ENCODE peak calls at places on chromosomes 5 and 9, in nine cellular contexts. One of them, this sample, is unnamed.

GRCh38 chr5:158224200-158224599 is 365.3 kb upstream of the CLINT1 start:
- DNase-seq in sigmoid colon: no peak
- DNase-seq in A549: no peak
- DNase-seq in tibial nerve: no peak
- DNase-seq in HepG2: no peak
- DNase-seq in ovary: no peak
- DNase-seq in GM12878: no peak
- DNase-seq in transverse colon: no peak
- DNase-seq in stomach: no peak
- DNase-seq in this sample: no peak

GRCh38 chr5:97071101-97071500 is 71.3 kb downstream of the LIX1 start:
- DNase-seq in sigmoid colon: peak
- DNase-seq in A549: no peak
- DNase-seq in tibial nerve: no peak
- DNase-seq in HepG2: no peak
- DNase-seq in ovary: no peak
- DNase-seq in GM12878: no peak
- DNase-seq in transverse colon: no peak
- DNase-seq in stomach: no peak
- DNase-seq in this sample: no peak

GRCh38 chr5:2136728-2137333 is 254.1 kb upstream of the IRX4 start:
- DNase-seq in sigmoid colon: no peak
- DNase-seq in A549: no peak
- DNase-seq in tibial nerve: no peak
- DNase-seq in HepG2: no peak
- DNase-seq in ovary: no peak
- DNase-seq in GM12878: no peak
- DNase-seq in transverse colon: no peak
- DNase-seq in stomach: no peak
- DNase-seq in this sample: no peak

GRCh38 chr5:132749506-132749905 is 2.3 kb downstream of the CCNI2 start:
- DNase-seq in sigmoid colon: no peak
- DNase-seq in A549: no peak
- DNase-seq in tibial nerve: no peak
- DNase-seq in HepG2: no peak
- DNase-seq in ovary: no peak
- DNase-seq in GM12878: no peak
- DNase-seq in transverse colon: peak
- DNase-seq in stomach: no peak
- DNase-seq in this sample: no peak

GRCh38 chr9:98576859-98577258 is 131.9 kb downstream of the GABBR2 start:
- DNase-seq in sigmoid colon: no peak
- DNase-seq in A549: no peak
- DNase-seq in tibial nerve: no peak
- DNase-seq in HepG2: no peak
- DNase-seq in ovary: no peak
- DNase-seq in GM12878: no peak
- DNase-seq in transverse colon: no peak
- DNase-seq in stomach: no peak
- DNase-seq in this sample: no peak

GRCh38 chr5:30581198-30581925 is 612.1 kb upstream of the CDH6 start:
- DNase-seq in sigmoid colon: no peak
- DNase-seq in A549: no peak
- DNase-seq in tibial nerve: no peak
- DNase-seq in HepG2: peak
- DNase-seq in ovary: no peak
- DNase-seq in GM12878: no peak
- DNase-seq in transverse colon: no peak
- DNase-seq in stomach: no peak
- DNase-seq in this sample: no peak

GRCh38 chr9:4293293-4293931 is 6.5 kb downstream of the GLIS3 start:
- DNase-seq in sigmoid colon: no peak
- DNase-seq in A549: peak
- DNase-seq in tibial nerve: no peak
- DNase-seq in HepG2: no peak
- DNase-seq in ovary: no peak
- DNase-seq in GM12878: no peak
- DNase-seq in transverse colon: no peak
- DNase-seq in stomach: no peak
- DNase-seq in this sample: no peak

GRCh38 chr9:114484854-114485443 is 20.3 kb downstream of the WHRN start:
- DNase-seq in sigmoid colon: no peak
- DNase-seq in A549: peak
- DNase-seq in tibial nerve: no peak
- DNase-seq in HepG2: no peak
- DNase-seq in ovary: no peak
- DNase-seq in GM12878: peak
- DNase-seq in transverse colon: no peak
- DNase-seq in stomach: no peak
- DNase-seq in this sample: no peak

GRCh38 chr9:129597355-129598088 is 23.4 kb downstream of the C9orf50 start:
- DNase-seq in sigmoid colon: peak
- DNase-seq in A549: peak
- DNase-seq in tibial nerve: no peak
- DNase-seq in HepG2: peak
- DNase-seq in ovary: peak
- DNase-seq in GM12878: no peak
- DNase-seq in transverse colon: peak
- DNase-seq in stomach: peak
- DNase-seq in this sample: peak

GRCh38 chr5:38719403-38719802 is 126.4 kb upstream of the OSMR start:
- DNase-seq in sigmoid colon: no peak
- DNase-seq in A549: no peak
- DNase-seq in tibial nerve: no peak
- DNase-seq in HepG2: no peak
- DNase-seq in ovary: no peak
- DNase-seq in GM12878: no peak
- DNase-seq in transverse colon: no peak
- DNase-seq in stomach: no peak
- DNase-seq in this sample: no peak

GRCh38 chr5:10192309-10192708 is 57.4 kb downstream of the ATPSCKMT start:
- DNase-seq in sigmoid colon: no peak
- DNase-seq in A549: no peak
- DNase-seq in tibial nerve: no peak
- DNase-seq in HepG2: no peak
- DNase-seq in ovary: no peak
- DNase-seq in GM12878: no peak
- DNase-seq in transverse colon: no peak
- DNase-seq in stomach: no peak
- DNase-seq in this sample: no peak

GRCh38 chr9:68785965-68786364 is 80.9 kb downstream of the PIP5K1B start:
- DNase-seq in sigmoid colon: no peak
- DNase-seq in A549: no peak
- DNase-seq in tibial nerve: no peak
- DNase-seq in HepG2: no peak
- DNase-seq in ovary: no peak
- DNase-seq in GM12878: no peak
- DNase-seq in transverse colon: no peak
- DNase-seq in stomach: no peak
- DNase-seq in this sample: no peak
- TF ChIP-seq POLR2A in sigmoid colon: no peak
- TF ChIP-seq POLR2A in A549: no peak
- TF ChIP-seq POLR2A in tibial nerve: no peak
- TF ChIP-seq POLR2A in HepG2: no peak
- TF ChIP-seq POLR2A in ovary: no peak
- TF ChIP-seq POLR2A in GM12878: no peak
- TF ChIP-seq POLR2A in transverse colon: no peak
- TF ChIP-seq POLR2A in stomach: no peak
- TF ChIP-seq POLR2A in this sample: no peak

GRCh38 chr5:177539411-177539810 is 15.0 kb downstream of the FAM193B start:
- DNase-seq in sigmoid colon: no peak
- DNase-seq in A549: no peak
- DNase-seq in tibial nerve: peak
- DNase-seq in HepG2: no peak
- DNase-seq in ovary: no peak
- DNase-seq in GM12878: no peak
- DNase-seq in transverse colon: no peak
- DNase-seq in stomach: no peak
- DNase-seq in this sample: no peak

GRCh38 chr5:177535125-177535524 is 18.4 kb upstream of the DDX41 start:
- DNase-seq in sigmoid colon: peak
- DNase-seq in A549: no peak
- DNase-seq in tibial nerve: no peak
- DNase-seq in HepG2: no peak
- DNase-seq in ovary: no peak
- DNase-seq in GM12878: no peak
- DNase-seq in transverse colon: no peak
- DNase-seq in stomach: no peak
- DNase-seq in this sample: no peak

GRCh38 chr5:177536386-177536785 is 18.0 kb downstream of the FAM193B start:
- DNase-seq in sigmoid colon: no peak
- DNase-seq in A549: no peak
- DNase-seq in tibial nerve: no peak
- DNase-seq in HepG2: no peak
- DNase-seq in ovary: no peak
- DNase-seq in GM12878: no peak
- DNase-seq in transverse colon: no peak
- DNase-seq in stomach: no peak
- DNase-seq in this sample: no peak

GRCh38 chr5:177538876-177539275 is 15.5 kb downstream of the FAM193B start:
- DNase-seq in sigmoid colon: no peak
- DNase-seq in A549: no peak
- DNase-seq in tibial nerve: no peak
- DNase-seq in HepG2: no peak
- DNase-seq in ovary: no peak
- DNase-seq in GM12878: no peak
- DNase-seq in transverse colon: no peak
- DNase-seq in stomach: no peak
- DNase-seq in this sample: no peak

DNA sequence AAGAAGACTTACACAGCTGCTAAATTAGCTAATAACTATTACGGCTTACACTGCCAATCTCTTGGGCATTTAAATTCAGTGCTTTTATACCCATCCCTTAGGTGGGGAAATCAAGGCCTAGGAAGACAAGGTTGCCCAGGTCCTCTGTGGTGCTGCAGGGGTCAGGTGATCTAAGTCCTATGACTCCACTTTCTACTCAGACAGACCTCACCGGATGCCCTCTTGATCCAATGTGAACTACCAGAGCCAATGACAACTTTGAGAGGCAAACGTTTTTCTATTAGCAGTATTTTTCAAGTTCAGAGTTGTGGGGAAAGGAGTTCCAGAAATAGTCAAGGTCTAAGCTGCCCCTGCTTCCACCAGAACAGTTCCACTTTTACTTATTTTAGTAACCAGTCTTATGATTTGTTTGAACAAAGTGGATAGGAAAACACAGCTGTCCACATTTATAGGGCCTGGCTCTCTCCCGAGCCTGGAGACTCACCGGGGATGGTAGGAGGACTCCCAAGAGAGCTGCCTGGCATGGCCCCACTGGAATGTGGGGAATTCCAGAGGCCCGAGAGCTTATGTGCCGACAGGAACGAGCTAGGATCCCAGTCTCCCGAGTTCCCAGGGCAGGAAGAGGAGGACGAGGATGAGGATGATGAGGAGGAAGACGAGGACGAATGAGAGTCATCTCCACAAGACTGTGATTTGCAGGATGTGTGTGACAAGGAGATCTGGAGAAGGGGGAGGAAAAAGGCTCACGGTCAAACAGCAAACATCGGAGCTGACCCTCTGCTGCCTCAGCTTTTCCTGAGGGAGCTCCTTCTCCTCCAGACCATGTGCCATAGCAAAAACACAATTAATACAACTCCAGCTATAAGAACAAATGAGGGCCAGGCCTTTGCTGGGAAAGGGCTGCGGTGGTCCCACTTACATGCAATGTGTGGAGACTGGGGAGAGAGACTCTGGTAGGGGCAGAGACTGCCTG is 16.7 kb downstream of the FAM193B start:
- DNase-seq in sigmoid colon: peak
- DNase-seq in A549: peak
- DNase-seq in tibial nerve: no peak
- DNase-seq in HepG2: no peak
- DNase-seq in ovary: no peak
- DNase-seq in GM12878: no peak
- DNase-seq in transverse colon: peak
- DNase-seq in stomach: no peak
- DNase-seq in this sample: peak
- TF ChIP-seq EP300 in sigmoid colon: no peak
- TF ChIP-seq EP300 in A549: no peak
- TF ChIP-seq EP300 in tibial nerve: no peak
- TF ChIP-seq EP300 in HepG2: no peak
- TF ChIP-seq EP300 in ovary: no peak
- TF ChIP-seq EP300 in GM12878: no peak
- TF ChIP-seq EP300 in transverse colon: no peak
- TF ChIP-seq EP300 in stomach: no peak
- TF ChIP-seq EP300 in this sample: no peak

DNA sequence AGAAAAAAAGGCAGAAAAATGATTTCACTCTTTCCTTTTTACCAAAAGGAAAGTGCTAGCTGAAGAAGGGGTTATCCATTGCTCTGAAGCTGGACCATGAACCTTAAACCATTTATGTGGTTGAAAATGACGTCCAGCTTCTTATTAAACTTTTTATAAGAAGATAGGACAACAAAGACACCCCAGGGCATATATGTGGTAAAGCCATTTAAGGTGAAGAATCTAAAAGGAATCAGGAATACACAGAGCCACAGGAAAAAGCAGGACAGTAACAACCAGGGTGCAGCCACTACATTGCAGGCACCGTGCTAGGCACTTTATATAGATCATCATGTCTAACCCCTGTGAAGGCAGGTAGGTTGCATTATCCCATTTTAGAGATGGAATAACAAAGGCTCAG is 42.1 kb downstream of the RASEF start:
- DNase-seq in sigmoid colon: no peak
- DNase-seq in A549: no peak
- DNase-seq in tibial nerve: no peak
- DNase-seq in HepG2: no peak
- DNase-seq in ovary: no peak
- DNase-seq in GM12878: no peak
- DNase-seq in transverse colon: no peak
- DNase-seq in stomach: no peak
- DNase-seq in this sample: no peak
- H3K27ac ChIP-seq in sigmoid colon: no peak
- H3K27ac ChIP-seq in A549: no peak
- H3K27ac ChIP-seq in tibial nerve: no peak
- H3K27ac ChIP-seq in HepG2: no peak
- H3K27ac ChIP-seq in ovary: no peak
- H3K27ac ChIP-seq in GM12878: no peak
- H3K27ac ChIP-seq in transverse colon: no peak
- H3K27ac ChIP-seq in stomach: no peak
- H3K27ac ChIP-seq in this sample: no peak

DNA sequence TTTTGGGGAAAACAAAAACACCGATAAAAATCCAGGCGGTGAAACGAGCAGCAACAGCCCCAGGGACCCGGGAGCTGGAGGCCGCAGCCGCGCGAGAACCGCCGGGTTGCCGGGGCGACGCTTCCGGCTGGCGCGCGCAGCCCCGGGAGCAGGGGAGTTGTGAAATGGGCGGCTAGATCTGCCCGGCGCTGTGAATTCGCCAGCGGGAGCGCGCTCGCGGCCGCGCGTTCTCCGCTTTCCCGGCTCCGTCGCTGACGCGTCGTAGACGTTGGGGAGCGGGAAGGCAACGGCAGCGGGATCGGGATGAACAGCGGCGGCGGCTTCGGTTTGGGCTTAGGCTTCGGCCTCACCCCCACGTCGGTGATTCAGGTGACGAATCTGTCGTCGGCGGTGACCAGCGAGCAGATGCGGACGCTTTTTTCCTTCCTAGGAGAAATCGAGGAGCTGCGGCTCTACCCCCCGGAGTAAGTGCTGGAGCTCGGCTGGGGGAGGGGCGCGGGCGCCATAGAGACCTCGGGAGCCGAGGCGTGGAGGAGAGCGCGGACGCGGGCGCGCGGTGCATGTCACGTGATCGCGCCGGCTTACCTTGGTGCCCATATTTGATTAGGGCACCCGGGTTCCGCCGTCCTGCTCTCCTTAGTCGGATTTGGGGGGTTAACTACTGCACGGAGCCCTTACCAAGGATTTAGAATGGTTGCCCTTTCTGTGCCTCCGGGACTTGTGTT is at the start of gene SREK1:
- DNase-seq in sigmoid colon: peak
- DNase-seq in A549: peak
- DNase-seq in tibial nerve: peak
- DNase-seq in HepG2: peak
- DNase-seq in ovary: peak
- DNase-seq in GM12878: peak
- DNase-seq in transverse colon: peak
- DNase-seq in stomach: peak
- DNase-seq in this sample: peak
- TF ChIP-seq POLR2A in sigmoid colon: peak
- TF ChIP-seq POLR2A in A549: peak
- TF ChIP-seq POLR2A in tibial nerve: peak
- TF ChIP-seq POLR2A in HepG2: peak
- TF ChIP-seq POLR2A in ovary: peak
- TF ChIP-seq POLR2A in GM12878: peak
- TF ChIP-seq POLR2A in transverse colon: peak
- TF ChIP-seq POLR2A in stomach: no peak
- TF ChIP-seq POLR2A in this sample: peak